ENCODE peak calls at places on chromosome X, in five cellular contexts. One of them, this sample, is unnamed.

GRCh38 chrX:111095974-111096870 is at the start of gene PAK3:
- DNase-seq in foreskin fibroblast: peak
- DNase-seq in testis: peak
- DNase-seq in choroid plexus epithelial cell: peak
- DNase-seq in hepatocyte: peak
- DNase-seq in this sample: peak

GRCh38 chrX:10062980-10063379 is 93.8 kb upstream of the CLCN4 start:
- DNase-seq in foreskin fibroblast: no peak
- DNase-seq in testis: no peak
- DNase-seq in choroid plexus epithelial cell: no peak
- DNase-seq in hepatocyte: no peak
- DNase-seq in this sample: no peak

GRCh38 chrX:151973262-151973661 is 1.2 kb downstream of the GABRE start:
- DNase-seq in foreskin fibroblast: no peak
- DNase-seq in testis: no peak
- DNase-seq in choroid plexus epithelial cell: no peak
- DNase-seq in hepatocyte: no peak
- DNase-seq in this sample: no peak

GRCh38 chrX:153414838-153415552 is 3.7 kb downstream of the ZFP92 start:
- DNase-seq in foreskin fibroblast: peak
- DNase-seq in testis: no peak
- DNase-seq in choroid plexus epithelial cell: peak
- DNase-seq in hepatocyte: no peak
- DNase-seq in this sample: peak

GRCh38 chrX:140723251-140723650 is 13.7 kb downstream of the LINC00632 start:
- DNase-seq in foreskin fibroblast: no peak
- DNase-seq in testis: no peak
- DNase-seq in choroid plexus epithelial cell: peak
- DNase-seq in hepatocyte: no peak
- DNase-seq in this sample: peak

GRCh38 chrX:71144651-71145050 is at the start of gene NLGN3:
- DNase-seq in foreskin fibroblast: no peak
- DNase-seq in testis: peak
- DNase-seq in choroid plexus epithelial cell: no peak
- DNase-seq in hepatocyte: no peak
- DNase-seq in this sample: no peak

GRCh38 chrX:110733166-110733565 is 62.5 kb downstream of the CHRDL1 start:
- DNase-seq in foreskin fibroblast: peak
- DNase-seq in testis: no peak
- DNase-seq in choroid plexus epithelial cell: peak
- DNase-seq in hepatocyte: no peak
- DNase-seq in this sample: no peak

GRCh38 chrX:17081535-17081934 is 135.1 kb downstream of the REPS2 start:
- DNase-seq in foreskin fibroblast: no peak
- DNase-seq in testis: peak
- DNase-seq in choroid plexus epithelial cell: no peak
- DNase-seq in hepatocyte: no peak
- DNase-seq in this sample: no peak

GRCh38 chrX:70411475-70411874 is 11.6 kb upstream of the GDPD2 start:
- DNase-seq in foreskin fibroblast: no peak
- DNase-seq in testis: no peak
- DNase-seq in choroid plexus epithelial cell: no peak
- DNase-seq in hepatocyte: no peak
- DNase-seq in this sample: no peak

GRCh38 chrX:121455890-121456289 is 408.5 kb downstream of the GLUD2 start:
- DNase-seq in foreskin fibroblast: no peak
- DNase-seq in testis: no peak
- DNase-seq in choroid plexus epithelial cell: no peak
- DNase-seq in hepatocyte: no peak
- DNase-seq in this sample: no peak

GRCh38 chrX:118459494-118459893 is 36.1 kb upstream of the DOCK11 start:
- DNase-seq in foreskin fibroblast: peak
- DNase-seq in testis: no peak
- DNase-seq in choroid plexus epithelial cell: peak
- DNase-seq in hepatocyte: peak
- DNase-seq in this sample: peak

GRCh38 chrX:123432362-123433150 is 248.5 kb downstream of the GRIA3 start:
- DNase-seq in foreskin fibroblast: no peak
- DNase-seq in testis: no peak
- DNase-seq in choroid plexus epithelial cell: no peak
- DNase-seq in hepatocyte: no peak
- DNase-seq in this sample: no peak

GRCh38 chrX:69067841-69068240 is 97.4 kb downstream of the PJA1 start:
- DNase-seq in foreskin fibroblast: no peak
- DNase-seq in testis: no peak
- DNase-seq in choroid plexus epithelial cell: no peak
- DNase-seq in hepatocyte: no peak
- DNase-seq in this sample: no peak

GRCh38 chrX:133414399-133415275 is 652 bp downstream of the GPC4 start:
- DNase-seq in foreskin fibroblast: no peak
- DNase-seq in testis: no peak
- DNase-seq in choroid plexus epithelial cell: no peak
- DNase-seq in hepatocyte: peak
- DNase-seq in this sample: no peak

GRCh38 chrX:72021975-72022374 is 109.7 kb downstream of the RTL5 start:
- DNase-seq in foreskin fibroblast: no peak
- DNase-seq in testis: no peak
- DNase-seq in choroid plexus epithelial cell: peak
- DNase-seq in hepatocyte: no peak
- DNase-seq in this sample: peak

GRCh38 chrX:45758319-45758718 is 557.6 kb upstream of the DIPK2B start:
- DNase-seq in foreskin fibroblast: peak
- DNase-seq in testis: no peak
- DNase-seq in choroid plexus epithelial cell: peak
- DNase-seq in hepatocyte: no peak
- DNase-seq in this sample: peak

DNA sequence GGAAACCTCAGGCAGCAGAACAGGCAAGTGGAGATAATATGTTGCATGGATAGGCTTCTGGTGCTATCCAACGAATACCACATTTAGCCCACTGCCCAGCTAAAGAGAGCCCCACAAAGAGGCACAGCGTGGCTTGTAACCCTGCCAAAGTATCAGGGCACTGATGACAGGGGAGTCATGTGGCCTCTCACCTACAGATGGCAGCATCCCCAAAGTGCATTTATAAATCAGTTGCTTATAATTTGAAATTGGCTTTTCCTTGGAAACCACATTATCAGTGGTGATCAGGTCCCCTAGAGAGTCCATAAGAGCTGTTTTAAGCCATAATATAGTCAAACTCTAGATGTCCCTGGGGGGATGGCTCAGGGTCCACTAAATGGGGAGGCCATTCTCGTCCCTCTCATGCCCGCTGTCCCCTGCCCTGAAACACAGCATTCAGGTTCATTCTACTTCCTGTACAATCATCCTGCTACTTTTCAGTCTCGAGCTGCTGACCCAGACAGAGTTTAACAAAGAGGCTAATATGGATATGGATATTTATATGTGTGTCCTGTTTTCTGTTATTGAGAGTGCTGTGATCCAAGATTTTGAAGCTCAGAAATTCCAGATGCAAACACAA is 28.6 kb downstream of the SRPX start:
- DNase-seq in foreskin fibroblast: no peak
- DNase-seq in testis: peak
- DNase-seq in choroid plexus epithelial cell: peak
- DNase-seq in hepatocyte: no peak
- DNase-seq in this sample: peak
- TF ChIP-seq CTCF in foreskin fibroblast: peak
- TF ChIP-seq CTCF in testis: no peak
- TF ChIP-seq CTCF in choroid plexus epithelial cell: peak
- TF ChIP-seq CTCF in hepatocyte: peak
- TF ChIP-seq CTCF in this sample: peak

GRCh38 chrX:4243759-4244158 is 530.3 kb upstream of the PRKX start:
- DNase-seq in foreskin fibroblast: no peak
- DNase-seq in testis: no peak
- DNase-seq in choroid plexus epithelial cell: no peak
- DNase-seq in hepatocyte: no peak
- DNase-seq in this sample: no peak

GRCh38 chrX:4238916-4239315 is 525.5 kb upstream of the PRKX start:
- DNase-seq in foreskin fibroblast: no peak
- DNase-seq in testis: no peak
- DNase-seq in choroid plexus epithelial cell: no peak
- DNase-seq in hepatocyte: no peak
- DNase-seq in this sample: no peak

GRCh38 chrX:4240541-4241194 is 527.2 kb upstream of the PRKX start:
- DNase-seq in foreskin fibroblast: no peak
- DNase-seq in testis: no peak
- DNase-seq in choroid plexus epithelial cell: no peak
- DNase-seq in hepatocyte: no peak
- DNase-seq in this sample: no peak

DNA sequence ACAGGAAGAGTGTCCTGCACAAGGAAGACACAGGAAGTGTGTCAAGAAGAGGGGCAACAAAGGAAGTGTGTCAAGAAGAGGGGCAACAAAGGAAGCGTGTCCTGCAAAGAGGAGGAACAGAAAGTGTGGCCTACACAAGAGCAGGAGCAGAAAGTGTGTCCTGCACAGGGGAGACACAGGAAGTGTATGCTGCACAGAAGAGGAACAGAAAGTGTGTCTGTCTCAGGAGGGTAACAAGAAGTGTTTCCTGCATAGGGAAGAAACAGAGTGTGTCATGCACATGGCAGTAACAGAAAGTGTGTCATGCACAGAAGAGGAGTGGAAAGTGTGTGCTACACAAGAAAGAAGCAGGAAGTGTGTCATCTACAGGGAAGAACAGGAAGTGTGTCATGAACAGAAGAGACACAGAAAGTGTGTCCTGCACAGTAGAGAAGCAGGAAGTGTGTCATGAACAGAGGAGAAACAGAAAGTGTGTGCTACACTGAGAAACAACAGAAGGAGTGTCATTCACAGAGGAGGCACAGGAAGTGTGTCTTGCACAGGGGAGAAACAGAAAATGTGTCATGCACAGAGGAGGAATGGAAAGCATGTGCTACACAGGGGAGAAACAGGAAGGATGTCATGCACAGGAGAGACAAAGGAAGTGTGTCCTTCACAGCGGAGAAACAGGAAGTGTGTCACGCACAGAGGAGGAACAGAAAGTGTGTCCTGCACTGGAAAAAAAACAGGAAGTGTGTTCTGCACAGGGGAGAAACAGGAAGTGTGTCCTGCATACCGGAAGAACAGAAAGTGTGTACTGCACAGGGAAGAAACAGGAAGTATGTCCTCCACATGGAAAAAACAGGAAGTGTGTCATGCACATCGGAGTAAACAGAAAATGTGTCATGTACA is 526.4 kb upstream of the PRKX start:
- DNase-seq in foreskin fibroblast: no peak
- DNase-seq in testis: no peak
- DNase-seq in choroid plexus epithelial cell: no peak
- DNase-seq in hepatocyte: no peak
- DNase-seq in this sample: no peak
- H3K4me3 ChIP-seq in foreskin fibroblast: no peak
- H3K4me3 ChIP-seq in testis: no peak
- H3K4me3 ChIP-seq in choroid plexus epithelial cell: no peak
- H3K4me3 ChIP-seq in hepatocyte: no peak
- H3K4me3 ChIP-seq in this sample: no peak

GRCh38 chrX:55340896-55341433 is 76.2 kb upstream of the PAGE3 start:
- DNase-seq in foreskin fibroblast: no peak
- DNase-seq in testis: no peak
- DNase-seq in choroid plexus epithelial cell: no peak
- DNase-seq in hepatocyte: no peak
- DNase-seq in this sample: no peak

DNA sequence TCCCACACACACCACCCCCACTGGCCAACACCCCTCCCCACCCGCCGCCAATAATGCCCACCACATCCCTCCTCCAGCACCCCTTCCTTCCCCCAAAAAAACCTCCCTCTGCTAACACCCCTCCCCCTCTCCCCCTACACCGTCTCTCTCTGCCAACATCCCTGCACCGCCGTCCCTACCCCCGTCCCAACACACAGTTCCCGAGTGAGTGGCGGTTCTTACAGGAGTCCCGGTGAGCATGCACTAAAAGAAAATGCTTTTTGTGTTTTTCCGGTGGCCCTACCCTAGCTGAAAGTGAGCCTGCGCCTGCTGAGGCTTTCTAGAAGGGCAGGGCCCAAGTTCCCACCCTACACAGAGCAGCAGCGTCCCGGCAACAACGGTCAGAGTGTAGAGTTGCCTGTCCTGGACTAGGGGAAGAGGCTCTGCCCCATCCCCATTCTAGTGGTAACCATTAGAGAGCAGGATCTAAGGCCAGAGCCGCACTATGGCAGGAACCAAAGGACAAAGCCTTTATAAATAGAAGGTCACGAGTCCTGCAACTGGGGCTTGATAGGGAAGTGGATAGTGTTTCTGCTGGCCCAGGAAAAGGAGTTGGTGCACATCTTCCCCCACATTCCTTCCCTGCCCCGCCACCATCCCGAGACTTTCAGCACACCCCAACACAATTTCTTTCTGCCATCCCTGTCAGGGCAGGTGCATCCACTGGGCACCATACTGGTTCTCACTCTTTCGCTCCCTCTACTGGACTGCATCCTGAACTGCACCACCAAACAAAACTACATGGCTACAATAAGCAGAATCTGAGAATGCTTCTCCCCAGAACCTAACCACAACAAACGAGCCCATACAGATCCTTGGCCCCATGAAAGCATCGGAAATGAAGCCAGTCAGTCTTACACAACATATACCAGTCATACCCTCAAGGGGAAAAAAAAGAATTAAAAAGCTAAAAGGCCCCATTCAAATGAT is 78.1 kb upstream of the PAGE3 start:
- DNase-seq in foreskin fibroblast: no peak
- DNase-seq in testis: peak
- DNase-seq in choroid plexus epithelial cell: peak
- DNase-seq in hepatocyte: no peak
- DNase-seq in this sample: peak
- TF ChIP-seq CTCF in foreskin fibroblast: peak
- TF ChIP-seq CTCF in testis: peak
- TF ChIP-seq CTCF in choroid plexus epithelial cell: peak
- TF ChIP-seq CTCF in hepatocyte: no peak
- TF ChIP-seq CTCF in this sample: peak

GRCh38 chrX:138763761-138764160 is 52.2 kb upstream of the FGF13 start:
- DNase-seq in foreskin fibroblast: no peak
- DNase-seq in testis: no peak
- DNase-seq in choroid plexus epithelial cell: no peak
- DNase-seq in hepatocyte: no peak
- DNase-seq in this sample: no peak
- H3K4me3 ChIP-seq in foreskin fibroblast: no peak
- H3K4me3 ChIP-seq in testis: no peak
- H3K4me3 ChIP-seq in choroid plexus epithelial cell: no peak
- H3K4me3 ChIP-seq in hepatocyte: no peak
- H3K4me3 ChIP-seq in this sample: no peak

GRCh38 chrX:38717871-38718270 is 83.4 kb upstream of the MID1IP1 start:
- DNase-seq in foreskin fibroblast: peak
- DNase-seq in testis: peak
- DNase-seq in choroid plexus epithelial cell: peak
- DNase-seq in hepatocyte: peak
- DNase-seq in this sample: peak
- TF ChIP-seq CTCF in foreskin fibroblast: peak
- TF ChIP-seq CTCF in testis: peak
- TF ChIP-seq CTCF in choroid plexus epithelial cell: peak
- TF ChIP-seq CTCF in hepatocyte: peak
- TF ChIP-seq CTCF in this sample: peak

This sample was measured in fibroblast of villous mesenchyme.